ENCODE peak calls at places on chromosomes 2 and 18, in nine cellular contexts. W is esophagus squamous epithelium, T is adipocyte, V is psoas muscle, M is Peyer's patch, L is uterus, J is spleen, R is GM23248, E is adrenal gland. O is an unnamed sample.

GRCh38 chr2:202883987-202884675 is 12.6 kb upstream of the ICA1L start:
- DNase-seq in W (no peak), T (no peak), V (no peak), M (no peak), L (no peak), J (no peak), R (peak; percentile 30), E (no peak), O (no peak)

GRCh38 chr2:177783835-177784448 is 288.6 kb downstream of the PDE11A start:
- DNase-seq in W (no peak), T (peak; percentile 52), V (no peak), M (no peak), L (no peak), J (no peak), R (peak; percentile 83), E (no peak), O (no peak)

GRCh38 chr2:188515918-188516317 is 224.2 kb downstream of the GULP1 start:
- DNase-seq in W (no peak), T (no peak), V (no peak), M (no peak), L (no peak), J (no peak), R (no peak), E (no peak), O (no peak)

GRCh38 chr2:231549446-231550239 is 19.4 kb upstream of the NMUR1 start:
- DNase-seq in W (no peak), T (no peak), V (no peak), M (no peak), L (no peak), J (peak; percentile 66), R (no peak), E (no peak), O (no peak)

GRCh38 chr2:221372156-221372870 is 199.8 kb downstream of the EPHA4 start:
- DNase-seq in W (no peak), T (peak; percentile 12), V (no peak), M (no peak), L (no peak), J (no peak), R (peak; percentile 44), E (no peak), O (no peak)

GRCh38 chr2:119748135-119748534 is 11.6 kb upstream of the PTPN4 start:
- DNase-seq in W (no peak), T (no peak), V (no peak), M (no peak), L (no peak), J (no peak), R (no peak), E (no peak), O (no peak)

GRCh38 chr2:65315042-65315441 is 87.4 kb downstream of the ACTR2 start:
- DNase-seq in W (no peak), T (no peak), V (no peak), M (no peak), L (no peak), J (no peak), R (no peak), E (no peak), O (no peak)

GRCh38 chr2:130391872-130392670 is 36.2 kb downstream of the PTPN18 start:
- DNase-seq in W (no peak), T (peak; percentile 77), V (no peak), M (no peak), L (peak; percentile 27), J (peak; percentile 77), R (peak; percentile 75), E (peak; percentile 48), O (no peak)

GRCh38 chr2:1868683-1869141 is 124.4 kb upstream of the PXDN start:
- DNase-seq in W (no peak), T (no peak), V (no peak), M (no peak), L (no peak), J (no peak), R (no peak), E (no peak), O (no peak)

GRCh38 chr18:49487711-49488310 is 777 bp upstream of the C18orf32 start:
- DNase-seq in W (no peak), T (no peak), V (no peak), M (no peak), L (no peak), J (no peak), R (no peak), E (no peak), O (no peak)

GRCh38 chr2:47126783-47127182 is 28.3 kb downstream of the STPG4 start:
- DNase-seq in W (no peak), T (no peak), V (no peak), M (no peak), L (no peak), J (no peak), R (no peak), E (no peak), O (no peak)

GRCh38 chr2:207274541-207274940 is 108.8 kb upstream of the KLF7 start:
- DNase-seq in W (no peak), T (peak; percentile 44), V (no peak), M (no peak), L (no peak), J (no peak), R (peak; percentile 6), E (no peak), O (no peak)

DNA sequence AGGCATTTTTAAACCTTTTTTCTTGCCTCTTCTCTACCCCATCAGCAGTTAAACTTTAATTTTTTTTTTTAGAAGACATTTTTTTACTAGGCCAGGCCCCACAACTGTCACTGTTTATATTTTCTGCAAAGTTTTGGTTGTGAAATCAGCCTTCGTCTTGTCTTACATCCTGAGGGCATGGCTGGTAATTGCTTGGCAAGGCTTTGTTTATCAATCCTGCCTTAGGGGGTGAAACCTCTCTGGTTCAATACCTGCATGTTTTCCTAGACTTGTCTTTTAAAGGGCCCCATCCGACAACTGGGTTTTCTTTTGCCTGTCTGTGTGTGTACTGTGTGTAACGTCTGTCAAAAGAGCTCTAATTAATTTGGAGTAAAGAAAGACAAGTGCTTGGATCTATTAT is 330.0 kb upstream of the CWC22 start:
- DNase-seq in W (no peak), T (no peak), V (no peak), M (no peak), L (no peak), J (no peak), R (no peak), E (no peak), O (no peak)
- H3K9me3 ChIP-seq in W (no peaks in the 10 kb centered on the region), T (peaks cover 56% of the 10 kb centered on the region), V (peaks cover 17% of the 10 kb centered on the region), M (no peaks in the 10 kb centered on the region), L (no peaks in the 10 kb centered on the region), J (peaks cover 11% of the 10 kb centered on the region), R (peaks cover 3% of the 10 kb centered on the region), E (no peaks in the 10 kb centered on the region), O (peaks cover 25% of the 10 kb centered on the region)

GRCh38 chr2:224190871-224191270 is 151.8 kb upstream of the SERPINE2 start:
- DNase-seq in W (no peak), T (peak; percentile 35), V (no peak), M (no peak), L (no peak), J (no peak), R (peak; percentile 49), E (peak; percentile 25), O (no peak)

GRCh38 chr2:224196789-224197188 is 157.7 kb upstream of the SERPINE2 start:
- DNase-seq in W (no peak), T (no peak), V (no peak), M (no peak), L (no peak), J (no peak), R (peak; percentile 5), E (no peak), O (no peak)

GRCh38 chr2:224194161-224194560 is 155.1 kb upstream of the SERPINE2 start:
- DNase-seq in W (no peak), T (no peak), V (no peak), M (no peak), L (no peak), J (no peak), R (peak; percentile 9), E (no peak), O (no peak)

GRCh38 chr2:224195954-224196571 is 157.0 kb upstream of the SERPINE2 start:
- DNase-seq in W (no peak), T (no peak), V (peak; percentile 48), M (no peak), L (peak; percentile 28), J (no peak), R (no peak), E (peak; percentile 30), O (no peak)
- H3K9me3 ChIP-seq in W (no peaks in the 10 kb centered on the region), T (no peaks in the 10 kb centered on the region), V (no peaks in the 10 kb centered on the region), M (peaks cover 3% of the 10 kb centered on the region), L (no peaks in the 10 kb centered on the region), J (no peaks in the 10 kb centered on the region), R (no peaks in the 10 kb centered on the region), E (no peaks in the 10 kb centered on the region), O (no peaks in the 10 kb centered on the region)

DNA sequence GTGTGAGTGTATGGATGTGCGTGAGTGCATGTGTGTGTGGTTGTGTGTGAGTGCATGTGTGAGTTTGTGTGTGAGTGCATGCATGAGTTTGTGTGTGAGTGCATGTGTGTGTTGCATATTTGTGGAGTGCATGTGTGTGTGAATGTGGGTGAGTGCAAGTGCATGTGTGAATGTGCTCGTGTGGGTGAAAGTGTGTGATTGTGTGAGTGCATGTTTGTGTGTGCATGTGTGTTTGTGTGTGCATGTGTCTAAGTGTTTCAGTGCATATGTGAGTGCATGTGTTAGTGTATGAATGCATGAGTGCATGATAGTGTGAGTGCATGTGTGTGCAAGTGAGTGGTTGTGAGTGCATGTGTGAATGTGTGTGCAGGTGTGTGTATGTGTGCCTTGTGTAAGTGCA is 343.4 kb upstream of the SALL3 start:
- DNase-seq in W (no peak), T (no peak), V (no peak), M (no peak), L (no peak), J (no peak), R (no peak), E (no peak), O (no peak)
- H3K9me3 ChIP-seq in W (no peaks in the 10 kb centered on the region), T (no peaks in the 10 kb centered on the region), V (no peaks in the 10 kb centered on the region), M (no peaks in the 10 kb centered on the region), L (no peaks in the 10 kb centered on the region), J (no peaks in the 10 kb centered on the region), R (no peaks in the 10 kb centered on the region), E (no peaks in the 10 kb centered on the region), O (no peaks in the 10 kb centered on the region)

GRCh38 chr2:66702251-66702745 is 267.4 kb downstream of the MEIS1 start:
- DNase-seq in W (no peak), T (no peak), V (no peak), M (no peak), L (peak; percentile 32), J (no peak), R (no peak), E (no peak), O (no peak)

GRCh38 chr2:66700181-66700686 is 265.3 kb downstream of the MEIS1 start:
- DNase-seq in W (no peak), T (no peak), V (no peak), M (no peak), L (no peak), J (no peak), R (no peak), E (no peak), O (no peak)

GRCh38 chr2:66701656-66702055 is 266.7 kb downstream of the MEIS1 start:
- DNase-seq in W (no peak), T (no peak), V (no peak), M (no peak), L (no peak), J (no peak), R (no peak), E (no peak), O (no peak)

GRCh38 chr2:66699481-66700180 is 264.7 kb downstream of the MEIS1 start:
- DNase-seq in W (no peak), T (no peak), V (no peak), M (no peak), L (no peak), J (no peak), R (no peak), E (no peak), O (no peak)

DNA sequence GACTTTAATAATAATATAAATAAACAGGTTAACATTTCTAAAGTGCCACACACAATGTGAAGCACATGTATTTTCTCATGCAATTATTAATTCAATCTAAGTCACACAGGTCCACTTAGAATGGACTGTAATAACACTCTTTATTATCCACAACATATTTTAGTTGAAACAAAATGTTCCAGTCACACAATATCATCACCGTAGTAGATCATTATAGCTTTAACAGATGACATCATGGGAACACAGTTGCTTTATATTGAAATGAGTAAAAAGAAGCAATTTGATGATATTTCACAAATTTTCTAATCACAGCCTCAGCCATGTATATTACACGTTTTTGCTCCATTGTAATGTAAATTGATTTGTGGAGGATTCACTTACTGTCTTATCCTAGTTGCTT is 266.3 kb downstream of the MEIS1 start:
- DNase-seq in W (no peak), T (no peak), V (no peak), M (no peak), L (no peak), J (no peak), R (no peak), E (no peak), O (no peak)
- H3K9me3 ChIP-seq in W (no peaks in the 10 kb centered on the region), T (no peaks in the 10 kb centered on the region), V (no peaks in the 10 kb centered on the region), M (no peaks in the 10 kb centered on the region), L (no peaks in the 10 kb centered on the region), J (no peaks in the 10 kb centered on the region), R (no peaks in the 10 kb centered on the region), E (no peaks in the 10 kb centered on the region), O (no peaks in the 10 kb centered on the region)

O was measured in naive thymus-derived CD4-positive, alpha-beta T cell.